ENCODE peak calls at places on chromosomes 2 and 18, in four cellular contexts. L, F, W and I are unnamed samples.

GRCh38 chr18:48229445-48230052 is 179.6 kb downstream of the ZBTB7C start:
- DNase-seq in L (no peak), W (no peak), F (no peak), I (no peak)

GRCh38 chr18:42614619-42615293 is 500.7 kb downstream of the RIT2 start:
- DNase-seq in F (no peak), W (no peak), L (no peak), I (no peak)

GRCh38 chr2:177998006-177998405 is 74.6 kb downstream of the PDE11A start:
- DNase-seq in F (no peak), W (no peak), L (no peak), I (no peak)

GRCh38 chr18:54958711-54959625 is at the start of gene CCDC68:
- DNase-seq in F (no peak), W (peak; percentile 78), L (peak; percentile 89), I (no peak)

GRCh38 chr2:114661926-114662670 is 219.7 kb downstream of the DPP10 start:
- DNase-seq in L (no peak), F (no peak), W (no peak), I (peak; percentile 5)

GRCh38 chr2:55232863-55233657 is 572 bp downstream of the RPS27A start:
- DNase-seq in L (peak; percentile 25), F (peak; percentile 23), W (peak; percentile 43), I (peak; percentile 20)

GRCh38 chr2:60515751-60516226 is 37.7 kb downstream of the BCL11A start:
- DNase-seq in F (peak; percentile 71), L (no peak), W (no peak), I (peak; percentile 75)

GRCh38 chr2:130376433-130377293 is 20.8 kb downstream of the PTPN18 start:
- DNase-seq in W (no peak), L (no peak), F (peak; percentile 59), I (no peak)

GRCh38 chr2:95165371-95166064 is at the start of gene ZNF2:
- DNase-seq in F (peak; percentile 96), L (peak; percentile 95), W (peak; percentile 99), I (peak; percentile 98)
- TF ChIP-seq CTCF in F (no peak), L (no peak), W (no peak), I (no peak)

GRCh38 chr18:58618822-58619553 is 9.9 kb downstream of the ALPK2 start:
- DNase-seq in F (no peak), L (no peak), W (no peak), I (no peak)
- TF ChIP-seq CTCF in F (no peak), L (no peak), W (no peak), I (no peak)

GRCh38 chr2:150919899-150920298 is 341.8 kb downstream of the RBM43 start:
- DNase-seq in L (no peak), W (no peak), F (no peak), I (no peak)

GRCh38 chr2:150924862-150925261 is 336.8 kb downstream of the RBM43 start:
- DNase-seq in L (no peak), W (no peak), F (no peak), I (no peak)
- TF ChIP-seq CTCF in L (no peak), W (no peak), F (no peak), I (no peak)

DNA sequence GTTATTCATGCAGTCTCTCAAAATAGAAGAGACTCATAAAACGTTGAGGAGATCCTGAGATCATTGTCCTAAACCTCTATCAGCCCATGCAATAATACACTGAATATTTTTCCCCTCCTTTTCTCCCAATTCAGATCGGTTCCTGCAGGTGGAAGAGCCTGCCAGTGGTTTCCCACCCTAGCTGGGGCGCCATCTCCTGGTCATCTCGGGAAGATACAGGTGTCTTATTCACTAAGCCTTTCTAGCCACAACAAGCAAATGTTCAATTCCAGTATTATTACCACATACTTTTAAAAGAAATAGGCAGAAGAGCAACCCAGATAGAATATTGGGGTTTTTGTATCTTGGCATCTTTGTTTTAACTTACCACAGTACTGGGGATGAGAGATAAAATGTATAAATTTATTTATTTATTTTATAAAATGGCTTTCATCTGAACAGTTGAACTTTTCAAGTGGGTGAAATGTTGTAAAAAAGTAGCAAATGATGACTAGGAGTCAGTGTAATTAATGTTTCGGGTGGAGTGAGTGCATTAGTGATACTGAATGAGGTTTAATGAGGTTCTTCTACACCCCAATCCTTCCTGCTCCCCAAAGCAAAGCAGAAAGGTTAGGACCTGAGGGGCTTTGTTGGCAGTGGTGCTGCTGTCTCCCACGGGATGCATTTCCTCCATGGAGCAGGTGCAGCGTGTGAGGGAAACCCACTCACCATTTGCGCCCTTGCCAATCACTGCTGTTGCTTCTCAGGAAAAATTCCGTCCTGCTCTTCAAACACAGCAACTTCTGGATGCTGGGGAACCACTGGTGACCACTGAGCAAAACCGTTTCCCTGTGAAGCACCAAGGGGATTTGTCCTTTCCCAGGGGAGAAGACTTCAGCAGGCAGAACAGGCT is 147.1 kb upstream of the FHL2 start:
- DNase-seq in L (peak; percentile 81), F (peak; percentile 70), W (peak; percentile 78), I (peak; percentile 75)
- TF ChIP-seq CTCF in L (peak; percentile 87), F (peak; percentile 73), W (peak; percentile 43), I (peak; percentile 63)

DNA sequence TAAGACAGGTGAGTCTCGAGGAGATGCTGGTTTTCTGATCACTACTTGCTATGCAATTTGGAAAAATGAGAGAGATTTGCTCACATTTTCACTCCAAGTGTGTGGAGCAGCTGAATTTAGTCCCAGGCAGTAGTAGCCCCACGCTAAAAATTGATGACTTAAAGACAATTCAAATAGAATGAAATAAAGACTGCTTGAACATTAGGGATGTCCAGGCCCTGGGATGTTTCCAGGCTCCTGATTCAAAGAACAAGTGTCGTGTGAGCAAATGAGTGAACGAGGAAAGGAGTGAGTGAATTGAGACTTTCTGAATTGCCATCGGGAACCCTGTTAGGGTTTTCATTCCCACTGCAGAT is 37.3 kb upstream of the MRPL19 start:
- DNase-seq in W (no peak), L (no peak), F (no peak), I (no peak)
- TF ChIP-seq CTCF in W (no peak), L (no peak), F (peak; percentile 19), I (no peak)

GRCh38 chr2:173708757-173709156 is 256.4 kb downstream of the SP3 start:
- DNase-seq in W (no peak), F (no peak), L (no peak), I (no peak)
- TF ChIP-seq CTCF in W (no peak), F (no peak), L (no peak), I (no peak)

DNA sequence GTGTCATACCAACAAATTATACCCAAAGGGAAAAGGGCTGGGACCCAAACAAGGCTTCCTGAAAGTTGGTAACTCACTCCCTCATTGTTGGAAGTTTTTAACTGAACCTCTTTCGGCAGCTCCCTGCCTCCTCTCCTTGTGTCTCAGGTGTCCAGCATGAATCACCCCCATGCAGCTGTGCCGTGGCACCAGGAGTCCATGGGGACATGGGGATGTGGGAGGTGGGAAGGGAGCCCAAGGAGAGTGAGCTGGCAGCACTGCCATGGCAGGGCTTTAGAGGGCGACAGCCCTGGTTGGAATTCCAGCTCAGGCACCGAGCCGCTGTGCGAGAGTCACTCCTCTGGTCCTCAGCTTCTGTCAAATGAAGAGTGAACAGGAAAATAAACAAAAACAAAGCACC is 12.5 kb upstream of the GYPC start:
- DNase-seq in W (no peak), F (no peak), L (no peak), I (no peak)
- TF ChIP-seq CTCF in W (no peak), F (no peak), L (no peak), I (no peak)

DNA sequence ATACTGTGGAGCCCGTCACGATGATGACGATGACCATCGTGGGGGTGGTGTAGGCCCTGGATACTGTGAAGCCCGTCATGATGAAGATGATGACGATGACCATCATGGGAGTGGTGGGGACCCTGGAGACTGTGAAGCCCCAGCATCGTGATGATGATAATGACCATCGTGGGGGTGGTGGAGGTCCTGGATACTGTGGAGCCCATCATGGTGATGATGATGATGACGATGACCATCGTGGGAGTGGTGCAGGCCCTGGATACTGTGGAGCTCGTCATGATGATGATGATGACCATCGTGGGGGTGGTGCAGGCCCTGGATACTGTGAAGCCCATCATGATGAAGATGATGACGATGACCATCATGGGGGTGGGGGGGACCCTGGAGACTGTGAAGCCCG is 81.0 kb upstream of the SALL3 start:
- DNase-seq in L (no peak), W (no peak), F (no peak), I (no peak)
- TF ChIP-seq CTCF in L (no peak), W (no peak), F (no peak), I (no peak)